ENCODE peak calls at places on chromosomes 6 and 20, in nine cellular contexts. One of them, this sample, is unnamed.

GRCh38 chr6:10763006-10763405 is 15.4 kb downstream of the TMEM14B start:
- DNase-seq in choroid plexus epithelial cell: peak; percentile 57
- DNase-seq in foreskin fibroblast: peak; percentile 52
- DNase-seq in HL-60: no peak
- DNase-seq in mammary epithelial cell: no peak
- DNase-seq in neural progenitor cell: no peak
- DNase-seq in cardiac fibroblast: peak; percentile 47
- DNase-seq in GM06990: no peak
- DNase-seq in HFFc6: no peak
- DNase-seq in this sample: no peak

GRCh38 chr6:33549196-33549595 is 30.9 kb downstream of the BAK1 start:
- DNase-seq in neural progenitor cell: no peak
- DNase-seq in cardiac fibroblast: no peak
- DNase-seq in HL-60: no peak
- DNase-seq in choroid plexus epithelial cell: no peak
- DNase-seq in GM06990: no peak
- DNase-seq in foreskin fibroblast: no peak
- DNase-seq in HFFc6: no peak
- DNase-seq in mammary epithelial cell: no peak
- DNase-seq in this sample: no peak

GRCh38 chr20:56827763-56828162 is 198.7 kb downstream of the TFAP2C start:
- DNase-seq in foreskin fibroblast: peak; percentile 23
- DNase-seq in cardiac fibroblast: no peak
- DNase-seq in mammary epithelial cell: no peak
- DNase-seq in choroid plexus epithelial cell: no peak
- DNase-seq in HL-60: no peak
- DNase-seq in GM06990: no peak
- DNase-seq in HFFc6: no peak
- DNase-seq in neural progenitor cell: no peak
- DNase-seq in this sample: no peak

GRCh38 chr6:25456656-25457055 is 177.5 kb downstream of the CARMIL1 start:
- DNase-seq in choroid plexus epithelial cell: no peak
- DNase-seq in cardiac fibroblast: no peak
- DNase-seq in HFFc6: no peak
- DNase-seq in neural progenitor cell: no peak
- DNase-seq in mammary epithelial cell: no peak
- DNase-seq in GM06990: no peak
- DNase-seq in HL-60: no peak
- DNase-seq in foreskin fibroblast: no peak
- DNase-seq in this sample: no peak

GRCh38 chr20:57480444-57481152 is 44.3 kb downstream of the CTCFL start:
- DNase-seq in GM06990: peak; percentile 86
- DNase-seq in cardiac fibroblast: no peak
- DNase-seq in HL-60: no peak
- DNase-seq in HFFc6: no peak
- DNase-seq in foreskin fibroblast: no peak
- DNase-seq in choroid plexus epithelial cell: no peak
- DNase-seq in neural progenitor cell: no peak
- DNase-seq in mammary epithelial cell: no peak
- DNase-seq in this sample: no peak

GRCh38 chr6:134176283-134176975 is 124.0 kb upstream of the SLC2A12 start:
- DNase-seq in neural progenitor cell: peak; percentile 69
- DNase-seq in HFFc6: no peak
- DNase-seq in cardiac fibroblast: peak; percentile 85
- DNase-seq in mammary epithelial cell: no peak
- DNase-seq in choroid plexus epithelial cell: peak; percentile 73
- DNase-seq in GM06990: no peak
- DNase-seq in HL-60: no peak
- DNase-seq in foreskin fibroblast: no peak
- DNase-seq in this sample: no peak

GRCh38 chr6:111456208-111456607 is 26.8 kb downstream of the REV3L start:
- DNase-seq in HL-60: no peak
- DNase-seq in HFFc6: no peak
- DNase-seq in mammary epithelial cell: no peak
- DNase-seq in foreskin fibroblast: no peak
- DNase-seq in GM06990: no peak
- DNase-seq in neural progenitor cell: no peak
- DNase-seq in choroid plexus epithelial cell: peak; percentile 69
- DNase-seq in cardiac fibroblast: peak; percentile 58
- DNase-seq in this sample: no peak

GRCh38 chr20:35635652-35636051 is 20.0 kb downstream of the SPAG4 start:
- DNase-seq in GM06990: no peak
- DNase-seq in neural progenitor cell: no peak
- DNase-seq in choroid plexus epithelial cell: no peak
- DNase-seq in cardiac fibroblast: peak; percentile 52
- DNase-seq in HL-60: no peak
- DNase-seq in HFFc6: no peak
- DNase-seq in foreskin fibroblast: no peak
- DNase-seq in mammary epithelial cell: no peak
- DNase-seq in this sample: no peak

GRCh38 chr6:25961619-25962367 is 809 bp upstream of the TRIM38 start:
- DNase-seq in cardiac fibroblast: no peak
- DNase-seq in choroid plexus epithelial cell: no peak
- DNase-seq in GM06990: peak; percentile 13
- DNase-seq in neural progenitor cell: no peak
- DNase-seq in HL-60: no peak
- DNase-seq in HFFc6: no peak
- DNase-seq in foreskin fibroblast: no peak
- DNase-seq in mammary epithelial cell: no peak
- DNase-seq in this sample: no peak

GRCh38 chr6:33983109-33983475 is 162.8 kb downstream of the GRM4 start:
- DNase-seq in HFFc6: no peak
- DNase-seq in cardiac fibroblast: no peak
- DNase-seq in HL-60: peak; percentile 47
- DNase-seq in GM06990: no peak
- DNase-seq in mammary epithelial cell: no peak
- DNase-seq in choroid plexus epithelial cell: peak; percentile 17
- DNase-seq in neural progenitor cell: no peak
- DNase-seq in foreskin fibroblast: no peak
- DNase-seq in this sample: no peak

GRCh38 chr6:168722397-168722796 is 281.4 kb downstream of the SMOC2 start:
- DNase-seq in foreskin fibroblast: no peak
- DNase-seq in neural progenitor cell: no peak
- DNase-seq in mammary epithelial cell: no peak
- DNase-seq in cardiac fibroblast: no peak
- DNase-seq in choroid plexus epithelial cell: no peak
- DNase-seq in GM06990: no peak
- DNase-seq in HFFc6: no peak
- DNase-seq in HL-60: no peak
- DNase-seq in this sample: no peak

GRCh38 chr6:75098709-75099108 is 107.1 kb downstream of the COL12A1 start:
- DNase-seq in choroid plexus epithelial cell: peak; percentile 99
- DNase-seq in cardiac fibroblast: peak; percentile 95
- DNase-seq in GM06990: no peak
- DNase-seq in foreskin fibroblast: peak; percentile 96
- DNase-seq in HL-60: no peak
- DNase-seq in HFFc6: peak; percentile 96
- DNase-seq in mammary epithelial cell: peak; percentile 80
- DNase-seq in neural progenitor cell: no peak
- DNase-seq in this sample: peak; percentile 90

GRCh38 chr6:75090574-75090973 is 115.3 kb downstream of the COL12A1 start:
- DNase-seq in cardiac fibroblast: no peak
- DNase-seq in mammary epithelial cell: no peak
- DNase-seq in HFFc6: no peak
- DNase-seq in HL-60: no peak
- DNase-seq in foreskin fibroblast: no peak
- DNase-seq in GM06990: no peak
- DNase-seq in neural progenitor cell: no peak
- DNase-seq in choroid plexus epithelial cell: no peak
- DNase-seq in this sample: no peak

GRCh38 chr6:75089921-75090320 is 115.9 kb downstream of the COL12A1 start:
- DNase-seq in foreskin fibroblast: no peak
- DNase-seq in cardiac fibroblast: no peak
- DNase-seq in GM06990: no peak
- DNase-seq in HL-60: no peak
- DNase-seq in HFFc6: no peak
- DNase-seq in neural progenitor cell: no peak
- DNase-seq in mammary epithelial cell: no peak
- DNase-seq in choroid plexus epithelial cell: no peak
- DNase-seq in this sample: no peak

GRCh38 chr6:75096986-75097385 is 108.9 kb downstream of the COL12A1 start:
- DNase-seq in HFFc6: no peak
- DNase-seq in cardiac fibroblast: no peak
- DNase-seq in HL-60: no peak
- DNase-seq in GM06990: no peak
- DNase-seq in foreskin fibroblast: no peak
- DNase-seq in choroid plexus epithelial cell: no peak
- DNase-seq in neural progenitor cell: no peak
- DNase-seq in mammary epithelial cell: no peak
- DNase-seq in this sample: no peak

GRCh38 chr6:75094614-75095321 is 111.1 kb downstream of the COL12A1 start:
- DNase-seq in foreskin fibroblast: peak; percentile 23
- DNase-seq in neural progenitor cell: no peak
- DNase-seq in cardiac fibroblast: peak; percentile 87
- DNase-seq in GM06990: no peak
- DNase-seq in HFFc6: peak; percentile 61
- DNase-seq in HL-60: no peak
- DNase-seq in choroid plexus epithelial cell: peak; percentile 96
- DNase-seq in mammary epithelial cell: no peak
- DNase-seq in this sample: no peak
- TF ChIP-seq CTCF in foreskin fibroblast: peak; percentile 7
- TF ChIP-seq CTCF in neural progenitor cell: no peak
- TF ChIP-seq CTCF in cardiac fibroblast: no peak
- TF ChIP-seq CTCF in GM06990: no peak
- TF ChIP-seq CTCF in HFFc6: peak; percentile 50
- TF ChIP-seq CTCF in HL-60: no peak
- TF ChIP-seq CTCF in choroid plexus epithelial cell: peak; percentile 45
- TF ChIP-seq CTCF in mammary epithelial cell: no peak
- TF ChIP-seq CTCF in this sample: no peak

GRCh38 chr20:45892828-45893500 is 1.8 kb downstream of the CTSA start:
- DNase-seq in GM06990: no peak
- DNase-seq in neural progenitor cell: no peak
- DNase-seq in HL-60: no peak
- DNase-seq in HFFc6: no peak
- DNase-seq in foreskin fibroblast: no peak
- DNase-seq in choroid plexus epithelial cell: peak; percentile 60
- DNase-seq in mammary epithelial cell: no peak
- DNase-seq in cardiac fibroblast: no peak
- DNase-seq in this sample: no peak

GRCh38 chr20:45892049-45892816 is 1.1 kb downstream of the CTSA start:
- DNase-seq in HL-60: no peak
- DNase-seq in neural progenitor cell: peak; percentile 24
- DNase-seq in HFFc6: peak; percentile 32
- DNase-seq in GM06990: no peak
- DNase-seq in foreskin fibroblast: no peak
- DNase-seq in choroid plexus epithelial cell: peak; percentile 63
- DNase-seq in mammary epithelial cell: peak; percentile 24
- DNase-seq in cardiac fibroblast: peak; percentile 49
- DNase-seq in this sample: no peak

GRCh38 chr20:45893831-45894230 is 2.7 kb downstream of the CTSA start:
- DNase-seq in HFFc6: peak; percentile 39
- DNase-seq in HL-60: no peak
- DNase-seq in foreskin fibroblast: no peak
- DNase-seq in GM06990: no peak
- DNase-seq in mammary epithelial cell: no peak
- DNase-seq in cardiac fibroblast: no peak
- DNase-seq in choroid plexus epithelial cell: no peak
- DNase-seq in neural progenitor cell: no peak
- DNase-seq in this sample: no peak

GRCh38 chr20:45890077-45890996 is 671 bp downstream of the NEURL2 start:
- DNase-seq in GM06990: peak; percentile 65
- DNase-seq in mammary epithelial cell: no peak
- DNase-seq in foreskin fibroblast: peak; percentile 77
- DNase-seq in HFFc6: peak; percentile 46
- DNase-seq in cardiac fibroblast: peak; percentile 87
- DNase-seq in neural progenitor cell: peak; percentile 92
- DNase-seq in HL-60: no peak
- DNase-seq in choroid plexus epithelial cell: peak; percentile 91
- DNase-seq in this sample: no peak

GRCh38 chr20:45890997-45891983 is at the start of the genes CTSA and NEURL2:
- DNase-seq in foreskin fibroblast: peak; percentile 95
- DNase-seq in HL-60: peak; percentile 95
- DNase-seq in neural progenitor cell: peak; percentile 87
- DNase-seq in GM06990: peak; percentile 87
- DNase-seq in cardiac fibroblast: peak; percentile 96
- DNase-seq in mammary epithelial cell: peak; percentile 80
- DNase-seq in choroid plexus epithelial cell: peak; percentile 94
- DNase-seq in HFFc6: peak; percentile 85
- DNase-seq in this sample: no peak
- TF ChIP-seq CTCF in foreskin fibroblast: no peak
- TF ChIP-seq CTCF in HL-60: no peak
- TF ChIP-seq CTCF in neural progenitor cell: no peak
- TF ChIP-seq CTCF in GM06990: no peak
- TF ChIP-seq CTCF in cardiac fibroblast: no peak
- TF ChIP-seq CTCF in mammary epithelial cell: no peak
- TF ChIP-seq CTCF in choroid plexus epithelial cell: no peak
- TF ChIP-seq CTCF in HFFc6: no peak
- TF ChIP-seq CTCF in this sample: no peak

GRCh38 chr20:25989196-25989595 is 292.5 kb upstream of the ZNF337 start:
- DNase-seq in HFFc6: no peak
- DNase-seq in neural progenitor cell: no peak
- DNase-seq in HL-60: no peak
- DNase-seq in GM06990: no peak
- DNase-seq in choroid plexus epithelial cell: no peak
- DNase-seq in mammary epithelial cell: no peak
- DNase-seq in foreskin fibroblast: no peak
- DNase-seq in cardiac fibroblast: no peak
- DNase-seq in this sample: no peak
- TF ChIP-seq CTCF in HFFc6: no peak
- TF ChIP-seq CTCF in neural progenitor cell: no peak
- TF ChIP-seq CTCF in HL-60: no peak
- TF ChIP-seq CTCF in GM06990: no peak
- TF ChIP-seq CTCF in choroid plexus epithelial cell: no peak
- TF ChIP-seq CTCF in mammary epithelial cell: no peak
- TF ChIP-seq CTCF in foreskin fibroblast: no peak
- TF ChIP-seq CTCF in cardiac fibroblast: no peak
- TF ChIP-seq CTCF in this sample: no peak

DNA sequence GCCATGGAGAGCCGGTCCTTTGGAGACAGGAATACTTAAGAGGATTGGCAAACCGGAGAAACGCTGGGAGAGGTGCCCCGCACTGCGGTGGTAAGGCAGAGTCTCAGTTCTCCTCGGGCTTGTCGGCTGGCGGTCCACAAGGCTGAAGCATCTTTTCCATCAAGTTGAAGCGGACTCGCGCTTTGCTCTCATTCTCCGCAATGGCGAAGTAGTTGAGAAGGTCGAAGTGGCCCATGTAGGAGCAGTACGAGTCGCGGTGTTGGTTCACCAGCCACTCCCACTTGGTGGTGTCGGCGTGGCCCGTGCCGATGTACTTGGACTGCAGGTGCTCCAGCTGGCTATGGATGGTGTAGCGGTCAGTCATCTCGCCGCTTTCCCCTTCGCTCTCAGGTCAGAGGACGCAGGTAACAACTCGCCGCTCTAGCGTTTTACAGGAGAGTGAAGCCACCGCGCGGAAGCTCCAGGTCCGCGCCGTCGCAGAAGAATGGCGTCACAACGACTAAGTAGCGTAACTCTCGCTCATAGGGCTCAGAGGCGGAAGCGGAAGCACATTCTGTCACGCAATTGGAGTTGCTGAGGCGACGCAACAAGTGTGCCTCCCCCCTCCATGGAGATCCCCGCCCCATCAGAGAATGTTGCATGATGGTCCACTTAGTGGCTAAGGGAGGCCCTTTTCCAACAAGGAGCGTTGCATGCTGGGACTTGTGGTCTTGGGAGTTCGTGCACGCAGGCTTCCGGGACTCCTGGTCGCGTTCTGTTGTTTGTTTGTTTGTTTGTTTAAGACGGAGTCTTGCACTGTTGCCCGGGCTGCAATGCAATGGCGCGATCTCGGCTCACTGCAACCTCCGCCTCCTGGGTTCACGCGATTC is at the start of gene SF3B5:
- DNase-seq in GM06990: peak; percentile 95
- DNase-seq in foreskin fibroblast: peak; percentile 100
- DNase-seq in choroid plexus epithelial cell: peak; percentile 100
- DNase-seq in neural progenitor cell: peak; percentile 100
- DNase-seq in mammary epithelial cell: peak; percentile 100
- DNase-seq in HFFc6: peak; percentile 100
- DNase-seq in HL-60: peak; percentile 100
- DNase-seq in cardiac fibroblast: peak; percentile 100
- DNase-seq in this sample: peak; percentile 99
- TF ChIP-seq CTCF in GM06990: no peak
- TF ChIP-seq CTCF in foreskin fibroblast: no peak
- TF ChIP-seq CTCF in choroid plexus epithelial cell: no peak
- TF ChIP-seq CTCF in neural progenitor cell: no peak
- TF ChIP-seq CTCF in mammary epithelial cell: no peak
- TF ChIP-seq CTCF in HFFc6: no peak
- TF ChIP-seq CTCF in HL-60: no peak
- TF ChIP-seq CTCF in cardiac fibroblast: no peak
- TF ChIP-seq CTCF in this sample: no peak